ENCODE peak calls at places on chromosomes 3 and 15, in nine cellular contexts. One of them, this sample, is unnamed.
A peak's percentile ranks its signal among the peaks of the same experiment; 100 is the strongest.

GRCh38 chr3:59267021-59267420 is 217.2 kb upstream of the CFAP20DC start:
- DNase-seq in heart left ventricle: no peak
- DNase-seq in sigmoid colon: no peak
- DNase-seq in breast epithelium: no peak
- DNase-seq in endothelial cell of umbilical vein: no peak
- DNase-seq in esophagus squamous epithelium: no peak
- DNase-seq in ovary: no peak
- DNase-seq in Peyer's patch: no peak
- DNase-seq in tibial nerve: no peak
- DNase-seq in this sample: no peak

GRCh38 chr3:31980530-31981205 is 394 bp downstream of the OSBPL10 start:
- DNase-seq in heart left ventricle: peak; percentile 39
- DNase-seq in sigmoid colon: peak; percentile 69
- DNase-seq in breast epithelium: peak; percentile 69
- DNase-seq in endothelial cell of umbilical vein: peak; percentile 69
- DNase-seq in esophagus squamous epithelium: peak; percentile 29
- DNase-seq in ovary: peak; percentile 64
- DNase-seq in Peyer's patch: peak; percentile 88
- DNase-seq in tibial nerve: peak; percentile 18
- DNase-seq in this sample: peak; percentile 81

GRCh38 chr3:47250309-47251060 is 32.1 kb downstream of the KIF9 start:
- DNase-seq in heart left ventricle: peak; percentile 65
- DNase-seq in sigmoid colon: no peak
- DNase-seq in breast epithelium: no peak
- DNase-seq in endothelial cell of umbilical vein: peak; percentile 43
- DNase-seq in esophagus squamous epithelium: no peak
- DNase-seq in ovary: no peak
- DNase-seq in Peyer's patch: no peak
- DNase-seq in tibial nerve: peak; percentile 18
- DNase-seq in this sample: peak; percentile 37

GRCh38 chr3:106825962-106826605 is 551.2 kb upstream of the CCDC54 start:
- DNase-seq in heart left ventricle: no peak
- DNase-seq in sigmoid colon: no peak
- DNase-seq in breast epithelium: no peak
- DNase-seq in endothelial cell of umbilical vein: peak; percentile 41
- DNase-seq in esophagus squamous epithelium: no peak
- DNase-seq in ovary: no peak
- DNase-seq in Peyer's patch: no peak
- DNase-seq in tibial nerve: no peak
- DNase-seq in this sample: no peak

GRCh38 chr3:130729154-130729553 is 17.5 kb downstream of the PIK3R4 start:
- DNase-seq in heart left ventricle: no peak
- DNase-seq in sigmoid colon: no peak
- DNase-seq in breast epithelium: no peak
- DNase-seq in endothelial cell of umbilical vein: no peak
- DNase-seq in esophagus squamous epithelium: no peak
- DNase-seq in ovary: no peak
- DNase-seq in Peyer's patch: no peak
- DNase-seq in tibial nerve: no peak
- DNase-seq in this sample: no peak

GRCh38 chr3:144265527-144266100 is 294.0 kb downstream of the DIPK2A start:
- DNase-seq in heart left ventricle: peak; percentile 25
- DNase-seq in sigmoid colon: no peak
- DNase-seq in breast epithelium: no peak
- DNase-seq in endothelial cell of umbilical vein: peak; percentile 74
- DNase-seq in esophagus squamous epithelium: no peak
- DNase-seq in ovary: no peak
- DNase-seq in Peyer's patch: no peak
- DNase-seq in tibial nerve: no peak
- DNase-seq in this sample: no peak

GRCh38 chr3:184508938-184509337 is 52.6 kb upstream of the EPHB3 start:
- DNase-seq in heart left ventricle: no peak
- DNase-seq in sigmoid colon: no peak
- DNase-seq in breast epithelium: no peak
- DNase-seq in endothelial cell of umbilical vein: no peak
- DNase-seq in esophagus squamous epithelium: no peak
- DNase-seq in ovary: no peak
- DNase-seq in Peyer's patch: no peak
- DNase-seq in tibial nerve: no peak
- DNase-seq in this sample: peak; percentile 34

GRCh38 chr3:126846316-126846715 is 136.6 kb upstream of the PLXNA1 start:
- DNase-seq in heart left ventricle: no peak
- DNase-seq in sigmoid colon: no peak
- DNase-seq in breast epithelium: no peak
- DNase-seq in endothelial cell of umbilical vein: no peak
- DNase-seq in esophagus squamous epithelium: no peak
- DNase-seq in ovary: no peak
- DNase-seq in Peyer's patch: no peak
- DNase-seq in tibial nerve: no peak
- DNase-seq in this sample: no peak

GRCh38 chr3:74375653-74376052 is 238.8 kb downstream of the CNTN3 start:
- DNase-seq in heart left ventricle: no peak
- DNase-seq in sigmoid colon: no peak
- DNase-seq in breast epithelium: no peak
- DNase-seq in endothelial cell of umbilical vein: no peak
- DNase-seq in esophagus squamous epithelium: no peak
- DNase-seq in ovary: no peak
- DNase-seq in Peyer's patch: no peak
- DNase-seq in tibial nerve: no peak
- DNase-seq in this sample: no peak

GRCh38 chr3:123635220-123635619 is 50.4 kb upstream of the HACD2 start:
- DNase-seq in heart left ventricle: no peak
- DNase-seq in sigmoid colon: peak; percentile 76
- DNase-seq in breast epithelium: no peak
- DNase-seq in endothelial cell of umbilical vein: no peak
- DNase-seq in esophagus squamous epithelium: no peak
- DNase-seq in ovary: no peak
- DNase-seq in Peyer's patch: no peak
- DNase-seq in tibial nerve: no peak
- DNase-seq in this sample: no peak

GRCh38 chr3:102057781-102058421 is 208.6 kb downstream of the NFKBIZ start:
- DNase-seq in heart left ventricle: no peak
- DNase-seq in sigmoid colon: no peak
- DNase-seq in breast epithelium: no peak
- DNase-seq in endothelial cell of umbilical vein: no peak
- DNase-seq in esophagus squamous epithelium: no peak
- DNase-seq in ovary: no peak
- DNase-seq in Peyer's patch: no peak
- DNase-seq in tibial nerve: no peak
- DNase-seq in this sample: no peak

GRCh38 chr3:52774066-52774713 is 3.2 kb upstream of the ITIH1 start:
- DNase-seq in heart left ventricle: no peak
- DNase-seq in sigmoid colon: peak; percentile 58
- DNase-seq in breast epithelium: no peak
- DNase-seq in endothelial cell of umbilical vein: no peak
- DNase-seq in esophagus squamous epithelium: no peak
- DNase-seq in ovary: no peak
- DNase-seq in Peyer's patch: no peak
- DNase-seq in tibial nerve: peak; percentile 0
- DNase-seq in this sample: no peak

GRCh38 chr3:52777959-52778805 is 783 bp downstream of the ITIH1 start:
- DNase-seq in heart left ventricle: no peak
- DNase-seq in sigmoid colon: peak; percentile 41
- DNase-seq in breast epithelium: no peak
- DNase-seq in endothelial cell of umbilical vein: no peak
- DNase-seq in esophagus squamous epithelium: no peak
- DNase-seq in ovary: peak; percentile 13
- DNase-seq in Peyer's patch: no peak
- DNase-seq in tibial nerve: peak; percentile 8
- DNase-seq in this sample: no peak

GRCh38 chr3:52777127-52777958 is at the start of gene ITIH1:
- DNase-seq in heart left ventricle: no peak
- DNase-seq in sigmoid colon: peak; percentile 58
- DNase-seq in breast epithelium: no peak
- DNase-seq in endothelial cell of umbilical vein: no peak
- DNase-seq in esophagus squamous epithelium: no peak
- DNase-seq in ovary: peak; percentile 5
- DNase-seq in Peyer's patch: no peak
- DNase-seq in tibial nerve: no peak
- DNase-seq in this sample: no peak

GRCh38 chr3:52774901-52775864 is 2.2 kb upstream of the ITIH1 start:
- DNase-seq in heart left ventricle: no peak
- DNase-seq in sigmoid colon: peak; percentile 41
- DNase-seq in breast epithelium: no peak
- DNase-seq in endothelial cell of umbilical vein: no peak
- DNase-seq in esophagus squamous epithelium: no peak
- DNase-seq in ovary: peak; percentile 10
- DNase-seq in Peyer's patch: peak; percentile 48
- DNase-seq in tibial nerve: peak; percentile 13
- DNase-seq in this sample: peak; percentile 66

GRCh38 chr3:52775877-52776276 is 1.5 kb upstream of the ITIH1 start:
- DNase-seq in heart left ventricle: no peak
- DNase-seq in sigmoid colon: no peak
- DNase-seq in breast epithelium: no peak
- DNase-seq in endothelial cell of umbilical vein: no peak
- DNase-seq in esophagus squamous epithelium: no peak
- DNase-seq in ovary: no peak
- DNase-seq in Peyer's patch: no peak
- DNase-seq in tibial nerve: peak; percentile 1
- DNase-seq in this sample: no peak
- H3K36me3 ChIP-seq in heart left ventricle: no peaks in the 10 kb centered on the region
- H3K36me3 ChIP-seq in sigmoid colon: no peaks in the 10 kb centered on the region
- H3K36me3 ChIP-seq in breast epithelium: no peaks in the 10 kb centered on the region
- H3K36me3 ChIP-seq in endothelial cell of umbilical vein: no peaks in the 10 kb centered on the region
- H3K36me3 ChIP-seq in esophagus squamous epithelium: no peaks in the 10 kb centered on the region
- H3K36me3 ChIP-seq in ovary: no peaks in the 10 kb centered on the region
- H3K36me3 ChIP-seq in Peyer's patch: no peaks in the 10 kb centered on the region
- H3K36me3 ChIP-seq in tibial nerve: no peaks in the 10 kb centered on the region
- H3K36me3 ChIP-seq in this sample: no peaks in the 10 kb centered on the region

GRCh38 chr3:140842984-140843649 is 98.5 kb upstream of the SLC25A36 start:
- DNase-seq in heart left ventricle: no peak
- DNase-seq in sigmoid colon: no peak
- DNase-seq in breast epithelium: no peak
- DNase-seq in endothelial cell of umbilical vein: no peak
- DNase-seq in esophagus squamous epithelium: no peak
- DNase-seq in ovary: no peak
- DNase-seq in Peyer's patch: no peak
- DNase-seq in tibial nerve: no peak
- DNase-seq in this sample: no peak

GRCh38 chr3:140843656-140844055 is 98.0 kb upstream of the SLC25A36 start:
- DNase-seq in heart left ventricle: no peak
- DNase-seq in sigmoid colon: no peak
- DNase-seq in breast epithelium: no peak
- DNase-seq in endothelial cell of umbilical vein: no peak
- DNase-seq in esophagus squamous epithelium: no peak
- DNase-seq in ovary: no peak
- DNase-seq in Peyer's patch: no peak
- DNase-seq in tibial nerve: no peak
- DNase-seq in this sample: no peak

GRCh38 chr3:140848675-140849074 is 93.0 kb upstream of the SLC25A36 start:
- DNase-seq in heart left ventricle: no peak
- DNase-seq in sigmoid colon: no peak
- DNase-seq in breast epithelium: no peak
- DNase-seq in endothelial cell of umbilical vein: no peak
- DNase-seq in esophagus squamous epithelium: no peak
- DNase-seq in ovary: peak; percentile 35
- DNase-seq in Peyer's patch: no peak
- DNase-seq in tibial nerve: no peak
- DNase-seq in this sample: no peak

GRCh38 chr3:140845878-140846277 is 95.8 kb upstream of the SLC25A36 start:
- DNase-seq in heart left ventricle: no peak
- DNase-seq in sigmoid colon: no peak
- DNase-seq in breast epithelium: no peak
- DNase-seq in endothelial cell of umbilical vein: no peak
- DNase-seq in esophagus squamous epithelium: no peak
- DNase-seq in ovary: no peak
- DNase-seq in Peyer's patch: no peak
- DNase-seq in tibial nerve: no peak
- DNase-seq in this sample: no peak

DNA sequence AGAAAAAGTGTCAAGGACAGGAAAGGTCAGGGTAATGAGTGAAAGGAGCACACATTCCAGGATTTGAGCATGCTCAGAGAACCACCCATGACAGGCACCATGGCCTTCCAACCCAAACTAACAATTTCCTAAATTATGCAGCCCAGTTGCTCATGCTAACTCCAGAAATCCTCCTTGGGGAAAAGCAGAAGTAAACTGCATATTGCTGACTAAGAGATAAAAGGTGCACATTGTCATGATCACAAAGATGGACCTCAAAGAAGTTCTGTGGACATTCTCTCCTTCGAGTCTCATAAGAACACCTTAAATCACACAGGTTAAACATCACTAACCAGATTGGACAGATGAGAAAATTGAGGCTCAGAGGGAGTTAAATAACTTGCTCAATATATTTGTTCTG is 97.6 kb upstream of the SLC25A36 start:
- DNase-seq in heart left ventricle: no peak
- DNase-seq in sigmoid colon: no peak
- DNase-seq in breast epithelium: no peak
- DNase-seq in endothelial cell of umbilical vein: no peak
- DNase-seq in esophagus squamous epithelium: no peak
- DNase-seq in ovary: peak; percentile 23
- DNase-seq in Peyer's patch: no peak
- DNase-seq in tibial nerve: no peak
- DNase-seq in this sample: no peak
- H3K27ac ChIP-seq in heart left ventricle: no peak overlapping the region
- H3K27ac ChIP-seq in sigmoid colon: no peak overlapping the region
- H3K27ac ChIP-seq in breast epithelium: no peak overlapping the region
- H3K27ac ChIP-seq in endothelial cell of umbilical vein: no peak overlapping the region
- H3K27ac ChIP-seq in esophagus squamous epithelium: no peak overlapping the region
- H3K27ac ChIP-seq in ovary: no peak overlapping the region
- H3K27ac ChIP-seq in Peyer's patch: no peak overlapping the region
- H3K27ac ChIP-seq in tibial nerve: no peak overlapping the region
- H3K27ac ChIP-seq in this sample: no peak overlapping the region

GRCh38 chr15:70826634-70827033 is 27.3 kb downstream of the LARP6 start:
- DNase-seq in heart left ventricle: no peak
- DNase-seq in sigmoid colon: peak; percentile 80
- DNase-seq in breast epithelium: no peak
- DNase-seq in endothelial cell of umbilical vein: peak; percentile 36
- DNase-seq in esophagus squamous epithelium: no peak
- DNase-seq in ovary: no peak
- DNase-seq in Peyer's patch: no peak
- DNase-seq in tibial nerve: peak; percentile 53
- DNase-seq in this sample: no peak
- TF ChIP-seq POLR2A in heart left ventricle: no peak
- TF ChIP-seq POLR2A in sigmoid colon: no peak
- TF ChIP-seq POLR2A in breast epithelium: no peak
- TF ChIP-seq POLR2A in endothelial cell of umbilical vein: no peak
- TF ChIP-seq POLR2A in esophagus squamous epithelium: no peak
- TF ChIP-seq POLR2A in ovary: no peak
- TF ChIP-seq POLR2A in Peyer's patch: no peak
- TF ChIP-seq POLR2A in tibial nerve: no peak
- TF ChIP-seq POLR2A in this sample: no peak

DNA sequence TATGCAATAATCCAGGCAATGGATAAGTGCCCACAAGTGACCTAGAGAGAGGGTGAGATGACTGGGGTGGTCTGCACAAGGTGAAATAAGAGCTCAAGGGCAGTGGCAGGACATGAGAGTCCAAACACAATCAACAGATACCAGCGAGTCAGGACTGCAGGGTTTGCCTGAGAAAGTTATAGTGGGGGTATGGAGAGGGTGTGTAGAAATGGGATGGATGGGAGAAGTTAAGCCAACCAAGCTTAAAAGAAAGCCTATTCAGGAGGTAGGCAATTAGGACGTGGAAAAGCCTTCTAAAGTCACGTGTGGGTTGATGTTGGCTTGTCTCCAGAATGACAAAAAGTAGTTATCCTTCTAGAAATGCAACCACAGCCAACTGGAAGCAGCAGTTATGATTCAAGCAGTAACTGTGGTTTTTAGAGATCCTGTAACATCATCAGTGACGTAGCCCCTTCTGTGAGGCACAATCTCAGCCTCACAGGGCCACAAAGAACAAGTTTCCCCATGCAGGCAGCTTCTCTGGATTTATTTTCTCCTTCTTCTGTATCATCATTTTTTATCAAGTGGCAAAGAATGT is 56.1 kb downstream of the FAM174B start:
- DNase-seq in heart left ventricle: no peak
- DNase-seq in sigmoid colon: no peak
- DNase-seq in breast epithelium: no peak
- DNase-seq in endothelial cell of umbilical vein: no peak
- DNase-seq in esophagus squamous epithelium: no peak
- DNase-seq in ovary: no peak
- DNase-seq in Peyer's patch: peak; percentile 2
- DNase-seq in tibial nerve: no peak
- DNase-seq in this sample: no peak
- H3K36me3 ChIP-seq in heart left ventricle: no peaks in the 10 kb centered on the region
- H3K36me3 ChIP-seq in sigmoid colon: no peaks in the 10 kb centered on the region
- H3K36me3 ChIP-seq in breast epithelium: no peaks in the 10 kb centered on the region
- H3K36me3 ChIP-seq in endothelial cell of umbilical vein: no peaks in the 10 kb centered on the region
- H3K36me3 ChIP-seq in esophagus squamous epithelium: no peaks in the 10 kb centered on the region
- H3K36me3 ChIP-seq in ovary: no peaks in the 10 kb centered on the region
- H3K36me3 ChIP-seq in Peyer's patch: no peaks in the 10 kb centered on the region
- H3K36me3 ChIP-seq in tibial nerve: no peaks in the 10 kb centered on the region
- H3K36me3 ChIP-seq in this sample: no peaks in the 10 kb centered on the region

This sample was measured in body of pancreas.